ENCODE peak calls at places on chromosomes 11 and 22, in nine cellular contexts. One of them, this sample, is unnamed.

GRCh38 chr11:1157645-1158591 is at the start of gene MUC5AC:
- DNase-seq in astrocyte of the hippocampus: no peak
- DNase-seq in DMS 273 treated with DMSO at 0.1 percent for 48 hours: no peak
- DNase-seq in left ventricle myocardium inferior: no peak
- DNase-seq in GM06990: no peak
- DNase-seq in HepG2: no peak
- DNase-seq in activated T-helper 1 cell treated with anti-CD3 and anti-CD28 coated beads, Interleukin-12 subunit alpha, Interleukin-12 subunit beta, Interleukin-2, Interleukin-4 antibody, amounts not matched to agents 30 ng/mL and 10 ng/mL and 1 ng/mL, durations not matched to agents 14 hours and 24 hours and 36 hours: no peak
- DNase-seq in activated T-cell treated with anti-CD3 and anti-CD28 coated beads for 1 hour: no peak
- DNase-seq in stimulated activated naive CD4-positive, alpha-beta T cell: no peak
- DNase-seq in this sample: no peak

GRCh38 chr11:129225190-129225589 is 33.1 kb upstream of the ARHGAP32 start:
- DNase-seq in HepG2: no peak
- DNase-seq in DMS 273 treated with DMSO at 0.1 percent for 48 hours: no peak
- DNase-seq in stimulated activated naive CD4-positive, alpha-beta T cell: no peak
- DNase-seq in astrocyte of the hippocampus: peak
- DNase-seq in GM06990: no peak
- DNase-seq in activated T-helper 1 cell treated with anti-CD3 and anti-CD28 coated beads, Interleukin-12 subunit alpha, Interleukin-12 subunit beta, Interleukin-2, Interleukin-4 antibody, amounts not matched to agents 30 ng/mL and 10 ng/mL and 1 ng/mL, durations not matched to agents 14 hours and 24 hours and 36 hours: no peak
- DNase-seq in activated T-cell treated with anti-CD3 and anti-CD28 coated beads for 1 hour: no peak
- DNase-seq in left ventricle myocardium inferior: no peak
- DNase-seq in this sample: no peak

GRCh38 chr11:29781268-29781667 is 235.6 kb downstream of the KCNA4 start:
- DNase-seq in GM06990: no peak
- DNase-seq in astrocyte of the hippocampus: no peak
- DNase-seq in HepG2: no peak
- DNase-seq in stimulated activated naive CD4-positive, alpha-beta T cell: no peak
- DNase-seq in activated T-cell treated with anti-CD3 and anti-CD28 coated beads for 1 hour: no peak
- DNase-seq in left ventricle myocardium inferior: peak
- DNase-seq in activated T-helper 1 cell treated with anti-CD3 and anti-CD28 coated beads, Interleukin-12 subunit alpha, Interleukin-12 subunit beta, Interleukin-2, Interleukin-4 antibody, amounts not matched to agents 30 ng/mL and 10 ng/mL and 1 ng/mL, durations not matched to agents 14 hours and 24 hours and 36 hours: no peak
- DNase-seq in DMS 273 treated with DMSO at 0.1 percent for 48 hours: no peak
- DNase-seq in this sample: no peak

GRCh38 chr11:4713241-4713640 is 8.7 kb downstream of the MMP26 start:
- DNase-seq in left ventricle myocardium inferior: no peak
- DNase-seq in activated T-cell treated with anti-CD3 and anti-CD28 coated beads for 1 hour: no peak
- DNase-seq in DMS 273 treated with DMSO at 0.1 percent for 48 hours: no peak
- DNase-seq in GM06990: no peak
- DNase-seq in HepG2: no peak
- DNase-seq in activated T-helper 1 cell treated with anti-CD3 and anti-CD28 coated beads, Interleukin-12 subunit alpha, Interleukin-12 subunit beta, Interleukin-2, Interleukin-4 antibody, amounts not matched to agents 30 ng/mL and 10 ng/mL and 1 ng/mL, durations not matched to agents 14 hours and 24 hours and 36 hours: no peak
- DNase-seq in astrocyte of the hippocampus: no peak
- DNase-seq in stimulated activated naive CD4-positive, alpha-beta T cell: no peak
- DNase-seq in this sample: no peak

GRCh38 chr11:86193297-86194095 is 51.1 kb upstream of the EED start:
- DNase-seq in GM06990: peak
- DNase-seq in DMS 273 treated with DMSO at 0.1 percent for 48 hours: peak
- DNase-seq in astrocyte of the hippocampus: peak
- DNase-seq in stimulated activated naive CD4-positive, alpha-beta T cell: peak
- DNase-seq in HepG2: peak
- DNase-seq in activated T-cell treated with anti-CD3 and anti-CD28 coated beads for 1 hour: peak
- DNase-seq in left ventricle myocardium inferior: peak
- DNase-seq in activated T-helper 1 cell treated with anti-CD3 and anti-CD28 coated beads, Interleukin-12 subunit alpha, Interleukin-12 subunit beta, Interleukin-2, Interleukin-4 antibody, amounts not matched to agents 30 ng/mL and 10 ng/mL and 1 ng/mL, durations not matched to agents 14 hours and 24 hours and 36 hours: peak
- DNase-seq in this sample: peak

GRCh38 chr11:116169776-116170175 is 603.0 kb downstream of the BUD13 start:
- DNase-seq in astrocyte of the hippocampus: no peak
- DNase-seq in DMS 273 treated with DMSO at 0.1 percent for 48 hours: no peak
- DNase-seq in stimulated activated naive CD4-positive, alpha-beta T cell: no peak
- DNase-seq in GM06990: no peak
- DNase-seq in left ventricle myocardium inferior: no peak
- DNase-seq in HepG2: no peak
- DNase-seq in activated T-helper 1 cell treated with anti-CD3 and anti-CD28 coated beads, Interleukin-12 subunit alpha, Interleukin-12 subunit beta, Interleukin-2, Interleukin-4 antibody, amounts not matched to agents 30 ng/mL and 10 ng/mL and 1 ng/mL, durations not matched to agents 14 hours and 24 hours and 36 hours: no peak
- DNase-seq in activated T-cell treated with anti-CD3 and anti-CD28 coated beads for 1 hour: no peak
- DNase-seq in this sample: no peak

GRCh38 chr11:56331861-56332491 is 13.9 kb upstream of the OR8K1 start:
- DNase-seq in activated T-cell treated with anti-CD3 and anti-CD28 coated beads for 1 hour: no peak
- DNase-seq in stimulated activated naive CD4-positive, alpha-beta T cell: no peak
- DNase-seq in HepG2: no peak
- DNase-seq in GM06990: no peak
- DNase-seq in DMS 273 treated with DMSO at 0.1 percent for 48 hours: no peak
- DNase-seq in left ventricle myocardium inferior: no peak
- DNase-seq in astrocyte of the hippocampus: no peak
- DNase-seq in activated T-helper 1 cell treated with anti-CD3 and anti-CD28 coated beads, Interleukin-12 subunit alpha, Interleukin-12 subunit beta, Interleukin-2, Interleukin-4 antibody, amounts not matched to agents 30 ng/mL and 10 ng/mL and 1 ng/mL, durations not matched to agents 14 hours and 24 hours and 36 hours: no peak
- DNase-seq in this sample: no peak

GRCh38 chr11:71452354-71453020 is 516 bp upstream of the NADSYN1 start:
- DNase-seq in activated T-helper 1 cell treated with anti-CD3 and anti-CD28 coated beads, Interleukin-12 subunit alpha, Interleukin-12 subunit beta, Interleukin-2, Interleukin-4 antibody, amounts not matched to agents 30 ng/mL and 10 ng/mL and 1 ng/mL, durations not matched to agents 14 hours and 24 hours and 36 hours: peak
- DNase-seq in activated T-cell treated with anti-CD3 and anti-CD28 coated beads for 1 hour: peak
- DNase-seq in astrocyte of the hippocampus: peak
- DNase-seq in GM06990: no peak
- DNase-seq in stimulated activated naive CD4-positive, alpha-beta T cell: peak
- DNase-seq in HepG2: peak
- DNase-seq in DMS 273 treated with DMSO at 0.1 percent for 48 hours: no peak
- DNase-seq in left ventricle myocardium inferior: peak
- DNase-seq in this sample: peak

GRCh38 chr22:28299760-28300159 is 379.9 kb downstream of the TTC28 start:
- DNase-seq in DMS 273 treated with DMSO at 0.1 percent for 48 hours: no peak
- DNase-seq in HepG2: no peak
- DNase-seq in GM06990: no peak
- DNase-seq in activated T-cell treated with anti-CD3 and anti-CD28 coated beads for 1 hour: no peak
- DNase-seq in left ventricle myocardium inferior: peak
- DNase-seq in stimulated activated naive CD4-positive, alpha-beta T cell: no peak
- DNase-seq in activated T-helper 1 cell treated with anti-CD3 and anti-CD28 coated beads, Interleukin-12 subunit alpha, Interleukin-12 subunit beta, Interleukin-2, Interleukin-4 antibody, amounts not matched to agents 30 ng/mL and 10 ng/mL and 1 ng/mL, durations not matched to agents 14 hours and 24 hours and 36 hours: peak
- DNase-seq in astrocyte of the hippocampus: peak
- DNase-seq in this sample: no peak

GRCh38 chr11:85723088-85723487 is 37.1 kb upstream of the CCDC89 start:
- DNase-seq in astrocyte of the hippocampus: no peak
- DNase-seq in activated T-cell treated with anti-CD3 and anti-CD28 coated beads for 1 hour: no peak
- DNase-seq in left ventricle myocardium inferior: no peak
- DNase-seq in activated T-helper 1 cell treated with anti-CD3 and anti-CD28 coated beads, Interleukin-12 subunit alpha, Interleukin-12 subunit beta, Interleukin-2, Interleukin-4 antibody, amounts not matched to agents 30 ng/mL and 10 ng/mL and 1 ng/mL, durations not matched to agents 14 hours and 24 hours and 36 hours: no peak
- DNase-seq in DMS 273 treated with DMSO at 0.1 percent for 48 hours: no peak
- DNase-seq in GM06990: no peak
- DNase-seq in stimulated activated naive CD4-positive, alpha-beta T cell: no peak
- DNase-seq in HepG2: no peak
- DNase-seq in this sample: no peak

GRCh38 chr22:50267591-50268390 is 2.4 kb downstream of the MAPK11 start:
- DNase-seq in activated T-helper 1 cell treated with anti-CD3 and anti-CD28 coated beads, Interleukin-12 subunit alpha, Interleukin-12 subunit beta, Interleukin-2, Interleukin-4 antibody, amounts not matched to agents 30 ng/mL and 10 ng/mL and 1 ng/mL, durations not matched to agents 14 hours and 24 hours and 36 hours: peak
- DNase-seq in astrocyte of the hippocampus: peak
- DNase-seq in left ventricle myocardium inferior: peak
- DNase-seq in GM06990: peak
- DNase-seq in DMS 273 treated with DMSO at 0.1 percent for 48 hours: no peak
- DNase-seq in activated T-cell treated with anti-CD3 and anti-CD28 coated beads for 1 hour: peak
- DNase-seq in stimulated activated naive CD4-positive, alpha-beta T cell: peak
- DNase-seq in HepG2: no peak
- DNase-seq in this sample: no peak

GRCh38 chr11:117870176-117870952 is 6.1 kb downstream of the FXYD6 start:
- DNase-seq in astrocyte of the hippocampus: peak
- DNase-seq in HepG2: no peak
- DNase-seq in stimulated activated naive CD4-positive, alpha-beta T cell: no peak
- DNase-seq in GM06990: no peak
- DNase-seq in left ventricle myocardium inferior: no peak
- DNase-seq in DMS 273 treated with DMSO at 0.1 percent for 48 hours: peak
- DNase-seq in activated T-helper 1 cell treated with anti-CD3 and anti-CD28 coated beads, Interleukin-12 subunit alpha, Interleukin-12 subunit beta, Interleukin-2, Interleukin-4 antibody, amounts not matched to agents 30 ng/mL and 10 ng/mL and 1 ng/mL, durations not matched to agents 14 hours and 24 hours and 36 hours: no peak
- DNase-seq in activated T-cell treated with anti-CD3 and anti-CD28 coated beads for 1 hour: no peak
- DNase-seq in this sample: no peak

GRCh38 chr11:2272241-2272945 is 2.0 kb upstream of the ASCL2 start:
- DNase-seq in GM06990: no peak
- DNase-seq in HepG2: no peak
- DNase-seq in left ventricle myocardium inferior: no peak
- DNase-seq in activated T-cell treated with anti-CD3 and anti-CD28 coated beads for 1 hour: no peak
- DNase-seq in DMS 273 treated with DMSO at 0.1 percent for 48 hours: no peak
- DNase-seq in stimulated activated naive CD4-positive, alpha-beta T cell: no peak
- DNase-seq in activated T-helper 1 cell treated with anti-CD3 and anti-CD28 coated beads, Interleukin-12 subunit alpha, Interleukin-12 subunit beta, Interleukin-2, Interleukin-4 antibody, amounts not matched to agents 30 ng/mL and 10 ng/mL and 1 ng/mL, durations not matched to agents 14 hours and 24 hours and 36 hours: no peak
- DNase-seq in astrocyte of the hippocampus: no peak
- DNase-seq in this sample: no peak

GRCh38 chr11:129223701-129224149 is 31.6 kb upstream of the ARHGAP32 start:
- DNase-seq in DMS 273 treated with DMSO at 0.1 percent for 48 hours: no peak
- DNase-seq in stimulated activated naive CD4-positive, alpha-beta T cell: no peak
- DNase-seq in astrocyte of the hippocampus: no peak
- DNase-seq in left ventricle myocardium inferior: no peak
- DNase-seq in GM06990: no peak
- DNase-seq in HepG2: no peak
- DNase-seq in activated T-helper 1 cell treated with anti-CD3 and anti-CD28 coated beads, Interleukin-12 subunit alpha, Interleukin-12 subunit beta, Interleukin-2, Interleukin-4 antibody, amounts not matched to agents 30 ng/mL and 10 ng/mL and 1 ng/mL, durations not matched to agents 14 hours and 24 hours and 36 hours: no peak
- DNase-seq in activated T-cell treated with anti-CD3 and anti-CD28 coated beads for 1 hour: no peak
- DNase-seq in this sample: no peak

GRCh38 chr11:47185305-47186075 is 744 bp downstream of the PACSIN3 start:
- DNase-seq in astrocyte of the hippocampus: peak
- DNase-seq in stimulated activated naive CD4-positive, alpha-beta T cell: no peak
- DNase-seq in activated T-cell treated with anti-CD3 and anti-CD28 coated beads for 1 hour: no peak
- DNase-seq in left ventricle myocardium inferior: peak
- DNase-seq in activated T-helper 1 cell treated with anti-CD3 and anti-CD28 coated beads, Interleukin-12 subunit alpha, Interleukin-12 subunit beta, Interleukin-2, Interleukin-4 antibody, amounts not matched to agents 30 ng/mL and 10 ng/mL and 1 ng/mL, durations not matched to agents 14 hours and 24 hours and 36 hours: no peak
- DNase-seq in GM06990: no peak
- DNase-seq in HepG2: peak
- DNase-seq in DMS 273 treated with DMSO at 0.1 percent for 48 hours: no peak
- DNase-seq in this sample: no peak

GRCh38 chr22:41551882-41552582 is 7.8 kb upstream of the POLR3H start:
- DNase-seq in activated T-helper 1 cell treated with anti-CD3 and anti-CD28 coated beads, Interleukin-12 subunit alpha, Interleukin-12 subunit beta, Interleukin-2, Interleukin-4 antibody, amounts not matched to agents 30 ng/mL and 10 ng/mL and 1 ng/mL, durations not matched to agents 14 hours and 24 hours and 36 hours: no peak
- DNase-seq in left ventricle myocardium inferior: no peak
- DNase-seq in DMS 273 treated with DMSO at 0.1 percent for 48 hours: no peak
- DNase-seq in stimulated activated naive CD4-positive, alpha-beta T cell: no peak
- DNase-seq in activated T-cell treated with anti-CD3 and anti-CD28 coated beads for 1 hour: no peak
- DNase-seq in astrocyte of the hippocampus: no peak
- DNase-seq in HepG2: no peak
- DNase-seq in GM06990: no peak
- DNase-seq in this sample: no peak

This sample was measured in activated gamma-delta T cell treated with anti-CD3 and anti-CD28 coated beads, Interleukin-2, amount 50 U/mL, for 16 hours.